ENCODE peak calls at places on chromosomes 6 and 20, in four cellular contexts. S is K562, A is H1, H is GM12878. V is an unnamed sample.

GRCh38 chr6:113858605-113859348 is 1.6 kb downstream of the MARCKS start:
- DNase-seq in S (peak; percentile 88), A (peak; percentile 89), H (peak; percentile 87), V (peak; percentile 77)

GRCh38 chr6:92945799-92946198 is 473.6 kb downstream of the EPHA7 start:
- DNase-seq in S (no peak), A (no peak), H (no peak), V (no peak)

GRCh38 chr20:62355527-62356142 is 11.5 kb downstream of the LAMA5 start:
- DNase-seq in S (no peak), A (no peak), H (no peak), V (no peak)

GRCh38 chr20:34747479-34747878 is 43.3 kb downstream of the TP53INP2 start:
- DNase-seq in S (no peak), A (no peak), H (no peak), V (no peak)

GRCh38 chr6:5851261-5851757 is 155.4 kb downstream of the NRN1 start:
- DNase-seq in S (peak; percentile 46), A (peak; percentile 38), H (no peak), V (no peak)

GRCh38 chr6:135880066-135880972 is 28.8 kb downstream of the PDE7B start:
- DNase-seq in S (no peak), A (no peak), H (peak; percentile 61), V (no peak)

GRCh38 chr6:43880236-43881120 is 110.5 kb downstream of the VEGFA start:
- DNase-seq in S (no peak), A (no peak), H (no peak), V (no peak)

GRCh38 chr6:166313255-166314070 is 5.3 kb upstream of the PRR18 start:
- DNase-seq in S (peak; percentile 85), A (no peak), H (peak; percentile 44), V (peak; percentile 53)

GRCh38 chr20:37276494-37277252 is 12.8 kb upstream of the MANBAL start:
- DNase-seq in S (no peak), A (no peak), H (no peak), V (no peak)

GRCh38 chr20:48965189-48965910 is 43.8 kb downstream of the ARFGEF2 start:
- DNase-seq in S (no peak), A (no peak), H (no peak), V (no peak)

GRCh38 chr6:68636710-68637470 is 1.8 kb downstream of the ADGRB3 start:
- DNase-seq in S (no peak), A (no peak), H (no peak), V (no peak)

GRCh38 chr6:70028246-70028645 is 161.9 kb downstream of the COL19A1 start:
- DNase-seq in S (no peak), A (no peak), H (no peak), V (no peak)

GRCh38 chr6:21587182-21587924 is 6.2 kb upstream of the SOX4 start:
- DNase-seq in S (no peak), A (no peak), H (no peak), V (peak; percentile 46)

GRCh38 chr20:11229772-11230171 is 556.0 kb upstream of the JAG1 start:
- DNase-seq in S (no peak), A (no peak), H (no peak), V (peak; percentile 34)
- TF ChIP-seq EGR1 in S (no peak), A (no peak), H (no peak), V (no peak)

DNA sequence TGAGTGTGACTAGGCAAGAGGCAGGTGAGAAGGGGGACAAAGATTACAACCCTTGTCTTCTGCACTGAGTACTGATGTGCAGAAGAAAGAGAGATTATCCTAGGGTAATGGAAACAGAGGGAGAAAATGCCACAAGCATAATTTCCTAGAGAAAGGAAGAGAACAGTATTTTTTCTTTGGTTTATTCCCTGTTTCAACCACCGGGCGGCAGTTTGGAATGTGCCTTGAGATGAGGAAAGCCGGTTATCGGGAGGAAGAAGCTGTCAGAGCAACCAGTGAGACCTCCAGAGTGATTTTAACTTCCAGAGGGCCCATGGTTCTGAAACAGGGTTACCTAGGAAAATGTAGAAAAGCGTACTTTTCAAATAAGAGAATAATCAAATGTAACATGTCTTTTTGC is 121.4 kb downstream of the REV3L start:
- DNase-seq in S (peak; percentile 31), A (peak; percentile 9), H (no peak), V (peak; percentile 10)
- TF ChIP-seq CEBPB in S (no peak), A (no peak), H (no peak), V (no peak)

GRCh38 chr6:14709066-14709670 is 536.7 kb upstream of the JARID2 start:
- DNase-seq in S (no peak), A (no peak), H (no peak), V (no peak)
- TF ChIP-seq RAD21 in S (no peak), A (no peak), H (no peak), V (no peak)

GRCh38 chr6:39686980-39687379 is 38.2 kb downstream of the KIF6 start:
- DNase-seq in S (no peak), A (no peak), H (no peak), V (no peak)
- TF ChIP-seq EGR1 in S (no peak), A (no peak), H (no peak), V (no peak)

DNA sequence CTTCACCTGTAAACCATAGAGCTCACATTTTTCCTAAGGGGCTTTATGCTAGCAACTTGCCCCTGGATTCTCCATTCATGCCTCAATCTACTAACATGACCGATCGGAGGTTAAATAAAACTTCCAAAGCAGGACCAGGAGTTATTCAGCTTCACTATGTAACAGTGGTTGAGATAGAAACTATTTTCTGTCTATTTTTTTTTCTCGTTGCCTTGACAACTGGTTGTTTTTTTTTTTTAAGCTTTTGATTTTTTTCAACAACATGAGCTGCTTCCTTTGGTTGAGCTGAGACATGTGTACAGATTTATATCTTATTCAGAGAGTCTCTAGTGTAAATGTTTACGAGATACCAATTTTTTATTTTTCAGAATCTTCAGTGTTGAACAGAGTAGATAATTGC is 85.7 kb downstream of the SHLD1 start:
- DNase-seq in S (no peak), A (no peak), H (no peak), V (no peak)
- TF ChIP-seq CEBPB in S (no peak), A (no peak), H (no peak), V (no peak)

V was measured in HCT116.